ENCODE peak calls at places on chromosomes 6 and 20, in seven cellular contexts. W, Q, I, B, T, J and F are unnamed samples.

GRCh38 chr6:11806561-11807317 is 28.1 kb upstream of the ADTRP start:
- DNase-seq in I (no peak), W (no peak), B (no peak), J (no peak), Q (no peak), T (no peak), F (no peak)

GRCh38 chr6:72950114-72950860 is 275.0 kb downstream of the KHDC1L start:
- DNase-seq in B (no peak), T (no peak), J (no peak), W (no peak), I (peak), Q (no peak), F (peak)

GRCh38 chr6:169416249-169416648 is 162.6 kb upstream of the THBS2 start:
- DNase-seq in J (no peak), W (no peak), B (no peak), Q (no peak), I (no peak), T (no peak), F (no peak)

GRCh38 chr20:5504061-5504739 is 187.4 kb upstream of the PROKR2 start:
- DNase-seq in Q (peak), J (no peak), T (peak), W (no peak), B (no peak), I (no peak), F (peak)

GRCh38 chr6:26017567-26017966 is 55.0 kb downstream of the TRIM38 start:
- DNase-seq in W (no peak), B (no peak), I (no peak), T (no peak), J (no peak), Q (no peak), F (no peak)

GRCh38 chr20:33929917-33930316 is 63.8 kb upstream of the RALY start:
- DNase-seq in T (no peak), J (no peak), Q (no peak), B (no peak), I (no peak), W (no peak), F (no peak)

GRCh38 chr6:1336246-1336843 is 24.4 kb downstream of the FOXQ1 start:
- DNase-seq in W (peak), J (no peak), Q (no peak), B (no peak), T (no peak), I (peak), F (peak)

GRCh38 chr20:6395695-6396094 is 272.9 kb upstream of the FERMT1 start:
- DNase-seq in W (no peak), J (no peak), B (no peak), Q (no peak), I (no peak), T (no peak), F (no peak)

GRCh38 chr6:106134906-106135634 is 48.9 kb downstream of the PRDM1 start:
- DNase-seq in W (no peak), I (peak), B (no peak), Q (no peak), J (no peak), T (peak), F (peak)

GRCh38 chr6:63452117-63452516 is 120.2 kb upstream of the LOC128125822 start:
- DNase-seq in T (no peak), B (no peak), I (no peak), Q (no peak), J (no peak), W (no peak), F (peak)

GRCh38 chr20:888057-888456 is 28.1 kb downstream of the ANGPT4 start:
- DNase-seq in Q (no peak), I (no peak), J (no peak), W (no peak), T (no peak), B (no peak), F (no peak)
- TF ChIP-seq JUND in Q (no peak), I (no peak), J (no peak), W (no peak), T (no peak), B (no peak), F (no peak)

GRCh38 chr20:50471231-50471630 is 39.0 kb upstream of the PTPN1 start:
- DNase-seq in Q (no peak), T (no peak), B (no peak), W (no peak), I (no peak), J (no peak), F (no peak)
- TF ChIP-seq JUND in Q (no peak), T (no peak), B (no peak), W (no peak), I (no peak), J (no peak), F (no peak)

GRCh38 chr20:46023999-46024398 is 5.0 kb upstream of the SLC12A5 start:
- DNase-seq in W (no peak), Q (no peak), I (no peak), B (no peak), J (no peak), T (no peak), F (no peak)

GRCh38 chr20:46020515-46020914 is 8.5 kb upstream of the SLC12A5 start:
- DNase-seq in W (no peak), T (no peak), B (no peak), Q (no peak), I (no peak), J (no peak), F (no peak)

GRCh38 chr20:46023148-46023484 is 5.9 kb upstream of the SLC12A5 start:
- DNase-seq in B (no peak), J (no peak), T (no peak), I (no peak), W (no peak), Q (no peak), F (no peak)

GRCh38 chr20:46021361-46022359 is 7.4 kb upstream of the SLC12A5 start:
- DNase-seq in B (peak), W (peak), Q (peak), T (peak), I (no peak), J (no peak), F (peak)

DNA sequence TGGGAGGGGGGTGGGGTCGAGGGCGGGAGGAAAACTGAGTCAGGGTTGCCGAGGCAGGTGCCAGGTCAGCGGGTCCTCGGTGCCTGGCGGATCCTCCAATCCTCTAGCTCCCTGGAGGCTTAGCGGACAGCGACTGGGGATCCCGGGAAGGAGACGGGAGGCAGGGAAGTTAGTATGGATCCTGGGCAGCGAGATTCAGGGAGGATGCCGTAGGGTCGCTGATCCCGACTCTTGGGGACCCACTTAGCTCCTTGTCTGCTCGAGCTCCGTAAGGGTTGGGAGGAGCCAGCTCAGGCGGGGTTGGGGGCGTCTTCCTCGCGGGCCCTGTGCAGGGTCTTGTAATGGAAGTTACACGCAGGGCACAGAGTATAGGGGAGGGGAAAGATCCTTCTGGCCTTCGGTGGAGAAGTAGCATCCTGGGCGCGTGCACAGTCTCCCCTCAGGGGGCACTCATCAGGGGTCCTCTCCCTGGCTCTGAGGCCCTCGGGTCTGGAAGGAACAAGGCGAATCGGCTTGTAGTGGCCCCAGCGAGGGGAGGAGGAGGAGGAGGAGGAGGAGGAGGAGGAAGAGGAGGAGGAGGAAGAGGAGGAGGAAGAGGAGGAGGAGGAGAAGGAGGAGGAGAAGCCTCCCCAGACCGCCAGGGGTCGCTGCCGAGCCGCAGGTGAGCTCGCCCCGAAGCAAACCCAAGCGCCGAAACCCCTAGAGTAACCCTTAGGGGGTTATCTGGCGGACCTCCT is 6.4 kb upstream of the SLC12A5 start:
- DNase-seq in W (peak), J (no peak), B (no peak), T (peak), I (no peak), Q (peak), F (peak)
- TF ChIP-seq JUND in W (no peak), J (no peak), B (no peak), T (peak), I (no peak), Q (no peak), F (no peak)

GRCh38 chr6:46581459-46582177 is 71.0 kb downstream of the CYP39A1 start:
- DNase-seq in J (no peak), Q (no peak), I (no peak), B (no peak), W (no peak), T (no peak), F (no peak)

GRCh38 chr6:46583081-46583480 is 69.5 kb downstream of the CYP39A1 start:
- DNase-seq in Q (no peak), J (no peak), W (no peak), T (no peak), B (no peak), I (no peak), F (no peak)

GRCh38 chr6:46586896-46587295 is 65.7 kb downstream of the CYP39A1 start:
- DNase-seq in B (no peak), J (no peak), I (no peak), Q (no peak), T (no peak), W (no peak), F (no peak)

GRCh38 chr6:46583711-46584110 is 68.9 kb downstream of the CYP39A1 start:
- DNase-seq in W (no peak), I (no peak), Q (no peak), J (no peak), T (no peak), B (no peak), F (no peak)

DNA sequence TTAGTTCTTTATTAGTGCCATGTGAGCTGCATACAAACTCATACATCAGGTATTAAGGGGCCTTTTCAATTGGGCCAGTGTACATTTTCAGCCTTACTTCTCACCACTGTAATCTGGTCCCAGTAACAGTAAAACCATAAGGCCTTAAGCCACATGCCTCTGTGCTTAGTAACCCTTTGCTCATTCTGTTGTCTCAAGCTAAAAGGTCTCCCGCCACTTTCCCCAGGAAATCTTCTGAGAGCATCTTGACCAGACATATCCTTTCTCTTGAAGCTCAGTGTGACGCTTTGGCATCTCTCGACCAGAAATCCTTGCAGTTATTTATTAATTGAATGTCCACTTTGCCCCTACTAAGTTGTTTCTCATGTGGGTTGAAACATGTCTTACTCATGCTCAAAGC is 68.0 kb downstream of the CYP39A1 start:
- DNase-seq in J (no peak), I (no peak), T (no peak), Q (no peak), W (no peak), B (no peak), F (no peak)
- TF ChIP-seq JUND in J (no peak), I (no peak), T (no peak), Q (no peak), W (no peak), B (no peak), F (no peak)

GRCh38 chr6:144762450-144762849 is 477.3 kb downstream of the UTRN start:
- DNase-seq in T (no peak), I (no peak), B (no peak), W (no peak), Q (no peak), J (no peak), F (peak)

GRCh38 chr6:144768676-144769599 is 483.8 kb downstream of the UTRN start:
- DNase-seq in I (no peak), B (no peak), Q (no peak), W (no peak), T (no peak), J (no peak), F (no peak)

DNA sequence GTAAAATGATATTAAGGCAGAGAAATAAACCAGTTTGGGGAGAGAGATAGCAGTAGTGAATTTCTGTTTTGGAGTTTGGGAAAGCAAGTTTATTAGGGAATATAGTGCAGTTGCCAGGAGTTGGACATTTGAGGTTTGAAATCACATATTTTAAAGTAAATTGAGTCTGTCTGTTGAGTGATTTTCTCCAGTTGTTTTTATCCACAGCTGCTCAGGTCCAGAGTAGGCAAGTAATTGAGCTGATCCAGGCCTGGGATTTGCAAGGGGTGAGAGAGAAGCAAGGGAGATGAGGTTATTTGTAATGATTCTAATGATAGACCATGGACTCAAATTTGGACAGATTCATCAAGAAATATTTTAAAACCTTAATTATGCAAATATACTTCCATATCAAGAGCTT is 481.9 kb downstream of the UTRN start:
- DNase-seq in I (no peak), W (no peak), Q (no peak), T (no peak), J (no peak), B (no peak), F (no peak)
- TF ChIP-seq JUND in I (no peak), W (no peak), Q (no peak), T (no peak), J (no peak), B (no peak), F (no peak)

GRCh38 chr6:50902260-50902659 is 83.6 kb downstream of the TFAP2B start:
- DNase-seq in I (no peak), Q (no peak), J (no peak), T (no peak), B (no peak), W (no peak), F (no peak)
- TF ChIP-seq JUND in I (no peak), Q (no peak), J (no peak), T (no peak), B (no peak), W (no peak), F (no peak)

GRCh38 chr6:121439456-121440250 is 4.2 kb downstream of the GJA1 start:
- DNase-seq in J (no peak), T (no peak), W (no peak), B (no peak), Q (no peak), I (no peak), F (no peak)
- TF ChIP-seq JUND in J (no peak), T (no peak), W (no peak), B (no peak), Q (no peak), I (no peak), F (no peak)

DNA sequence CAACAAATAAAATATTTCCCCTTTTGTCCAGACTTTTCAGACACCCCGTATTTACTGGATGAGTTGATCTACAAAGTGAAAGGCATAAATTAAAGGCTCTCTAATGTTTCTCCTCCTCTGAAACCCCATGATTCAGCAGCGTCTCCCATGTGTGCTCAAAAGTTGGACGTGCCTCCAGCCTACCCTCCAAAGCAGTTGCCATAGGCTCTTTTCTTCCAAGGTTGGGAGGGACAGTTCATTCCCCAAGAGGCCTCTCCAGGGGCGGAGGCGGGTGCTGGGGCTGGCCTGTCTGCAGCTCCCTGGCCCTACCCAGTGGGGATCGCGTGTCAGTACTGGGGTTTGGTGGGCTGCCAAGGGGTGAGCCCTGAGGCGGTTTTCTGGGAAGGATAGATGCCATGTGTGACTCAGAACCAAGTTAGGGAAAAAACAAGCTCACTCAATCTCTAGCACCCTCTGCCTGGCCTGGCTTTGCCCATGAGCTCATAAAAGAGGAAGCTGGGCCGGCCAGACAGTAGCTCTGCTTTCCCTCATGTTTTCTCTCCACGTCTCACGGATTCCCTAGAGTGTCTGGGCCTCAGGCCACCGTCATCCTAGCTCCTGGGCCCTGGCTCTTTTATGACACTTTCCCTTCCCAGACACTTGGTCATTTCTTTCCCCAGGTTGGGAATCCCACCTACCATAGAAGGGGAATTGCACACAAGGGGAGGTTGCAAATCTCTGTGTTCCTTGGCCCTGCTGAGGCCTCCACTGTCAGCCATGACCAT is 8.0 kb upstream of the IER3 start:
- DNase-seq in T (no peak), J (no peak), I (peak), Q (peak), B (no peak), W (peak), F (no peak)
- TF ChIP-seq JUND in T (no peak), J (no peak), I (no peak), Q (peak), B (no peak), W (no peak), F (no peak)

DNA sequence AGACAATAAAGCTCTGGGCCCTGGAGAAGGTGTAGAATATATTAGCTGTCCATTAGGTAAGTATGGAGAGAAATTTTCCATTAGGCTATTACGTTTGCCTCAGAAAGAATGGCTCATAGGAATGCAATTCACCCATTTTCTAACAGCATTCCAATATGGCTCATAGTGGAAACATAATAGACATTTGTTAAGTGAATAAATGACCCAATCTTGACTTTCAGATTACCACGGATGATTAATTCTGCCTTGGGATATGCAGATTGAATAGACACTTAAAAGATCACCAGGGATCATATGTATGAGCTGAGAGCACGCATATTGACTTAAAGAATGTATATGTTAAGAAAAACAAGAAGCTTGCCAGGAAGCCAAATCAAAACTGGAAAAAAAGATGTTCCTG is 209.1 kb upstream of the CDYL start:
- DNase-seq in T (no peak), Q (no peak), I (no peak), J (no peak), W (no peak), B (no peak), F (no peak)
- TF ChIP-seq JUND in T (no peak), Q (no peak), I (no peak), J (no peak), W (no peak), B (no peak), F (no peak)